ENCODE peak calls at places on chromosome 6, in five cellular contexts. One of them, this sample, is unnamed.

GRCh38 chr6:42313038-42313437 is 95.4 kb upstream of the MRPS10 start:
- DNase-seq in progenitor cell of endocrine pancreas: no peak
- DNase-seq in hepatocyte: no peak
- DNase-seq in HTR-8/SVneo: peak
- DNase-seq in fibroblast of mammary gland: peak
- DNase-seq in this sample: peak

GRCh38 chr6:63476302-63476701 is 96.0 kb upstream of the LOC128125822 start:
- DNase-seq in HTR-8/SVneo: no peak
- DNase-seq in fibroblast of mammary gland: no peak
- DNase-seq in hepatocyte: peak
- DNase-seq in progenitor cell of endocrine pancreas: no peak
- DNase-seq in this sample: no peak

GRCh38 chr6:111809264-111809663 is 64.0 kb downstream of the FYN start:
- DNase-seq in HTR-8/SVneo: no peak
- DNase-seq in fibroblast of mammary gland: peak
- DNase-seq in hepatocyte: no peak
- DNase-seq in progenitor cell of endocrine pancreas: no peak
- DNase-seq in this sample: no peak

GRCh38 chr6:132814716-132815570 is 574 bp downstream of the RPS12 start:
- DNase-seq in fibroblast of mammary gland: no peak
- DNase-seq in HTR-8/SVneo: no peak
- DNase-seq in progenitor cell of endocrine pancreas: no peak
- DNase-seq in hepatocyte: no peak
- DNase-seq in this sample: no peak

GRCh38 chr6:35534396-35535170 is 21.9 kb upstream of the TULP1 start:
- DNase-seq in HTR-8/SVneo: no peak
- DNase-seq in progenitor cell of endocrine pancreas: no peak
- DNase-seq in fibroblast of mammary gland: no peak
- DNase-seq in hepatocyte: peak
- DNase-seq in this sample: no peak

GRCh38 chr6:31586596-31586995 is 519 bp downstream of the LST1 start:
- DNase-seq in progenitor cell of endocrine pancreas: no peak
- DNase-seq in fibroblast of mammary gland: no peak
- DNase-seq in hepatocyte: no peak
- DNase-seq in HTR-8/SVneo: no peak
- DNase-seq in this sample: no peak

GRCh38 chr6:109772961-109773431 is 81.9 kb downstream of the FIG4 start:
- DNase-seq in progenitor cell of endocrine pancreas: no peak
- DNase-seq in hepatocyte: no peak
- DNase-seq in fibroblast of mammary gland: peak
- DNase-seq in HTR-8/SVneo: no peak
- DNase-seq in this sample: peak

GRCh38 chr6:33192105-33192646 is at the start of gene COL11A2:
- DNase-seq in fibroblast of mammary gland: no peak
- DNase-seq in progenitor cell of endocrine pancreas: no peak
- DNase-seq in hepatocyte: no peak
- DNase-seq in HTR-8/SVneo: no peak
- DNase-seq in this sample: no peak

GRCh38 chr6:108800510-108800909 is 47.7 kb upstream of the ARMC2 start:
- DNase-seq in hepatocyte: no peak
- DNase-seq in progenitor cell of endocrine pancreas: no peak
- DNase-seq in HTR-8/SVneo: no peak
- DNase-seq in fibroblast of mammary gland: peak
- DNase-seq in this sample: no peak

GRCh38 chr6:18763086-18763485 is 375.9 kb downstream of the RNF144B start:
- DNase-seq in progenitor cell of endocrine pancreas: no peak
- DNase-seq in hepatocyte: peak
- DNase-seq in HTR-8/SVneo: no peak
- DNase-seq in fibroblast of mammary gland: no peak
- DNase-seq in this sample: no peak

GRCh38 chr6:5752282-5752681 is 254.4 kb downstream of the NRN1 start:
- DNase-seq in hepatocyte: no peak
- DNase-seq in progenitor cell of endocrine pancreas: no peak
- DNase-seq in fibroblast of mammary gland: peak
- DNase-seq in HTR-8/SVneo: no peak
- DNase-seq in this sample: peak

GRCh38 chr6:123803862-123804681 is at the start of gene NKAIN2:
- DNase-seq in HTR-8/SVneo: no peak
- DNase-seq in fibroblast of mammary gland: no peak
- DNase-seq in hepatocyte: peak
- DNase-seq in progenitor cell of endocrine pancreas: peak
- DNase-seq in this sample: no peak

GRCh38 chr6:1597924-1598323 is 11.8 kb upstream of the FOXC1 start:
- DNase-seq in progenitor cell of endocrine pancreas: no peak
- DNase-seq in hepatocyte: no peak
- DNase-seq in HTR-8/SVneo: no peak
- DNase-seq in fibroblast of mammary gland: peak
- DNase-seq in this sample: peak

GRCh38 chr6:90397929-90398674 is 101.5 kb upstream of the BACH2 start:
- DNase-seq in HTR-8/SVneo: peak
- DNase-seq in progenitor cell of endocrine pancreas: no peak
- DNase-seq in hepatocyte: peak
- DNase-seq in fibroblast of mammary gland: no peak
- DNase-seq in this sample: no peak

GRCh38 chr6:15690451-15690961 is 27.7 kb upstream of the DTNBP1 start:
- DNase-seq in HTR-8/SVneo: no peak
- DNase-seq in progenitor cell of endocrine pancreas: no peak
- DNase-seq in fibroblast of mammary gland: no peak
- DNase-seq in hepatocyte: peak
- DNase-seq in this sample: no peak

GRCh38 chr6:17278289-17279061 is 2.7 kb upstream of the RBM24 start:
- DNase-seq in progenitor cell of endocrine pancreas: no peak
- DNase-seq in HTR-8/SVneo: peak
- DNase-seq in fibroblast of mammary gland: peak
- DNase-seq in hepatocyte: no peak
- DNase-seq in this sample: peak

GRCh38 chr6:113442040-113442439 is 415.1 kb upstream of the MARCKS start:
- DNase-seq in fibroblast of mammary gland: no peak
- DNase-seq in HTR-8/SVneo: no peak
- DNase-seq in progenitor cell of endocrine pancreas: no peak
- DNase-seq in hepatocyte: no peak
- DNase-seq in this sample: no peak

GRCh38 chr6:96015791-96016776 is at the start of gene FUT9:
- DNase-seq in fibroblast of mammary gland: no peak
- DNase-seq in hepatocyte: peak
- DNase-seq in progenitor cell of endocrine pancreas: peak
- DNase-seq in HTR-8/SVneo: no peak
- DNase-seq in this sample: no peak

GRCh38 chr6:36827261-36828079 is 11.8 kb downstream of the CPNE5 start:
- DNase-seq in hepatocyte: no peak
- DNase-seq in fibroblast of mammary gland: peak
- DNase-seq in HTR-8/SVneo: peak
- DNase-seq in progenitor cell of endocrine pancreas: no peak
- DNase-seq in this sample: peak

GRCh38 chr6:14544689-14545088 is 427.1 kb downstream of the CD83 start:
- DNase-seq in progenitor cell of endocrine pancreas: no peak
- DNase-seq in fibroblast of mammary gland: no peak
- DNase-seq in HTR-8/SVneo: no peak
- DNase-seq in hepatocyte: no peak
- DNase-seq in this sample: no peak

GRCh38 chr6:36840471-36841461 is 1.5 kb upstream of the CPNE5 start:
- DNase-seq in HTR-8/SVneo: no peak
- DNase-seq in fibroblast of mammary gland: no peak
- DNase-seq in hepatocyte: peak
- DNase-seq in progenitor cell of endocrine pancreas: no peak
- DNase-seq in this sample: no peak

GRCh38 chr6:107128175-107128574 is 12.9 kb upstream of the BEND3 start:
- DNase-seq in progenitor cell of endocrine pancreas: no peak
- DNase-seq in fibroblast of mammary gland: peak
- DNase-seq in hepatocyte: no peak
- DNase-seq in HTR-8/SVneo: no peak
- DNase-seq in this sample: no peak

GRCh38 chr6:209432-210103 is 82.7 kb upstream of the DUSP22 start:
- DNase-seq in progenitor cell of endocrine pancreas: no peak
- DNase-seq in HTR-8/SVneo: no peak
- DNase-seq in hepatocyte: no peak
- DNase-seq in fibroblast of mammary gland: no peak
- DNase-seq in this sample: no peak

GRCh38 chr6:134821397-134821796 is 128.5 kb downstream of the ALDH8A1 start:
- DNase-seq in fibroblast of mammary gland: no peak
- DNase-seq in progenitor cell of endocrine pancreas: no peak
- DNase-seq in hepatocyte: no peak
- DNase-seq in HTR-8/SVneo: no peak
- DNase-seq in this sample: no peak

GRCh38 chr6:22250486-22250885 is 46.4 kb downstream of the PRL start:
- DNase-seq in hepatocyte: peak
- DNase-seq in HTR-8/SVneo: no peak
- DNase-seq in fibroblast of mammary gland: no peak
- DNase-seq in progenitor cell of endocrine pancreas: no peak
- DNase-seq in this sample: no peak

GRCh38 chr6:44269921-44270525 is at the start of gene TMEM151B:
- DNase-seq in progenitor cell of endocrine pancreas: no peak
- DNase-seq in fibroblast of mammary gland: no peak
- DNase-seq in HTR-8/SVneo: no peak
- DNase-seq in hepatocyte: no peak
- DNase-seq in this sample: no peak

GRCh38 chr6:29528300-29528931 is 31.1 kb downstream of the UBD start:
- DNase-seq in hepatocyte: no peak
- DNase-seq in progenitor cell of endocrine pancreas: no peak
- DNase-seq in fibroblast of mammary gland: no peak
- DNase-seq in HTR-8/SVneo: no peak
- DNase-seq in this sample: no peak

GRCh38 chr6:62971976-62972658 is 239.2 kb upstream of the FKBP1C start:
- DNase-seq in fibroblast of mammary gland: no peak
- DNase-seq in HTR-8/SVneo: no peak
- DNase-seq in progenitor cell of endocrine pancreas: no peak
- DNase-seq in hepatocyte: no peak
- DNase-seq in this sample: no peak

GRCh38 chr6:95228636-95229035 is 348.7 kb upstream of the MANEA start:
- DNase-seq in HTR-8/SVneo: no peak
- DNase-seq in fibroblast of mammary gland: no peak
- DNase-seq in hepatocyte: no peak
- DNase-seq in progenitor cell of endocrine pancreas: no peak
- DNase-seq in this sample: no peak

GRCh38 chr6:3037578-3038365 is 30.5 kb upstream of the RIPK1 start:
- DNase-seq in HTR-8/SVneo: no peak
- DNase-seq in fibroblast of mammary gland: no peak
- DNase-seq in hepatocyte: no peak
- DNase-seq in progenitor cell of endocrine pancreas: no peak
- DNase-seq in this sample: no peak

GRCh38 chr6:162706236-162706635 is 21.3 kb downstream of the PRKN start:
- DNase-seq in HTR-8/SVneo: no peak
- DNase-seq in hepatocyte: no peak
- DNase-seq in fibroblast of mammary gland: peak
- DNase-seq in progenitor cell of endocrine pancreas: no peak
- DNase-seq in this sample: no peak

GRCh38 chr6:136922680-136922996 is 537 bp downstream of the SLC35D3 start:
- DNase-seq in hepatocyte: no peak
- DNase-seq in progenitor cell of endocrine pancreas: no peak
- DNase-seq in fibroblast of mammary gland: no peak
- DNase-seq in HTR-8/SVneo: no peak
- DNase-seq in this sample: no peak

GRCh38 chr6:2976571-2977085 is 5.3 kb upstream of the SERPINB6 start:
- DNase-seq in HTR-8/SVneo: peak
- DNase-seq in fibroblast of mammary gland: peak
- DNase-seq in progenitor cell of endocrine pancreas: no peak
- DNase-seq in hepatocyte: no peak
- DNase-seq in this sample: peak

GRCh38 chr6:165663736-165664552 is 903 bp upstream of the PDE10A start:
- DNase-seq in fibroblast of mammary gland: peak
- DNase-seq in progenitor cell of endocrine pancreas: no peak
- DNase-seq in hepatocyte: no peak
- DNase-seq in HTR-8/SVneo: no peak
- DNase-seq in this sample: no peak

GRCh38 chr6:111087106-111087835 is at the start of gene SLC16A10:
- DNase-seq in fibroblast of mammary gland: no peak
- DNase-seq in hepatocyte: peak
- DNase-seq in HTR-8/SVneo: peak
- DNase-seq in progenitor cell of endocrine pancreas: peak
- DNase-seq in this sample: no peak

GRCh38 chr6:114558153-114558552 is 215.3 kb upstream of the HS3ST5 start:
- DNase-seq in fibroblast of mammary gland: no peak
- DNase-seq in hepatocyte: no peak
- DNase-seq in progenitor cell of endocrine pancreas: no peak
- DNase-seq in HTR-8/SVneo: no peak
- DNase-seq in this sample: no peak

GRCh38 chr6:111564482-111564945 is 41.2 kb downstream of the TRAF3IP2 start:
- DNase-seq in progenitor cell of endocrine pancreas: no peak
- DNase-seq in fibroblast of mammary gland: peak
- DNase-seq in HTR-8/SVneo: no peak
- DNase-seq in hepatocyte: no peak
- DNase-seq in this sample: peak

GRCh38 chr6:143553337-143553736 is 41.8 kb upstream of the FUCA2 start:
- DNase-seq in HTR-8/SVneo: no peak
- DNase-seq in progenitor cell of endocrine pancreas: no peak
- DNase-seq in hepatocyte: no peak
- DNase-seq in fibroblast of mammary gland: no peak
- DNase-seq in this sample: no peak

This sample was measured in HFFc6.